ENCODE peak calls at places on chromosomes 16 and 17, in four cellular contexts. M is CD8-positive, alpha-beta memory T cell; S is K562; F is tibial artery. L is an unnamed sample.

GRCh38 chr17:1055751-1056645 is 59.1 kb downstream of the TIMM22 start:
- DNase-seq in M (peak; percentile 9), S (peak; percentile 67), F (peak; percentile 72), L (peak; percentile 65)

GRCh38 chr17:14775761-14776492 is 475.0 kb downstream of the HS3ST3B1 start:
- DNase-seq in M (no peak), S (no peak), F (no peak), L (no peak)

GRCh38 chr17:70060415-70060814 is 14.6 kb upstream of the KCNJ16 start:
- DNase-seq in M (no peak), S (no peak), F (no peak), L (no peak)

GRCh38 chr16:54584121-54584520 is 297.5 kb upstream of the IRX3 start:
- DNase-seq in M (no peak), S (no peak), F (no peak), L (no peak)

GRCh38 chr16:50665128-50665878 is 15.8 kb downstream of the SNX20 start:
- DNase-seq in M (peak; percentile 76), S (peak; percentile 80), F (peak; percentile 66), L (peak; percentile 85)

GRCh38 chr17:45782889-45783592 is 1.1 kb upstream of the CRHR1 start:
- DNase-seq in M (no peak), S (peak; percentile 80), F (no peak), L (peak; percentile 68)

GRCh38 chr17:72488542-72489272 is 367.9 kb downstream of the SOX9 start:
- DNase-seq in M (no peak), S (no peak), F (no peak), L (no peak)

GRCh38 chr16:87713469-87714229 is 52.1 kb downstream of the KLHDC4 start:
- DNase-seq in M (peak; percentile 42), S (no peak), F (no peak), L (no peak)

GRCh38 chr17:29111816-29112499 is 68.2 kb downstream of the MYO18A start:
- DNase-seq in M (peak; percentile 48), S (peak; percentile 71), F (peak; percentile 43), L (peak; percentile 77)

GRCh38 chr17:40355804-40356758 is 8.5 kb downstream of the GJD3 start:
- DNase-seq in M (no peak), S (no peak), F (no peak), L (peak; percentile 54)

GRCh38 chr17:39818282-39819000 is 45.7 kb downstream of the IKZF3 start:
- DNase-seq in M (peak; percentile 18), S (no peak), F (no peak), L (no peak)

GRCh38 chr16:24178496-24178895 is 77.6 kb upstream of the CACNG3 start:
- DNase-seq in M (no peak), S (peak; percentile 37), F (no peak), L (no peak)

GRCh38 chr17:879546-879945 is 97.4 kb downstream of the MRM3 start:
- DNase-seq in M (peak; percentile 51), S (peak; percentile 61), F (peak; percentile 67), L (peak; percentile 78)

GRCh38 chr17:82301300-82301915 is 16.0 kb downstream of the CD7 start:
- DNase-seq in M (no peak), S (no peak), F (no peak), L (no peak)

GRCh38 chr17:8371786-8372185 is 4.7 kb downstream of the KRABD2 start:
- DNase-seq in M (no peak), S (no peak), F (no peak), L (no peak)

GRCh38 chr17:73349138-73349537 is 37.3 kb upstream of the CDC42EP4 start:
- DNase-seq in M (no peak), S (no peak), F (no peak), L (no peak)

GRCh38 chr17:40694584-40694983 is 9.0 kb downstream of the KRT24 start:
- DNase-seq in M (no peak), S (no peak), F (no peak), L (no peak)

GRCh38 chr17:33014751-33015150 is 23.1 kb downstream of the SPACA3 start:
- DNase-seq in M (no peak), S (no peak), F (no peak), L (no peak)

GRCh38 chr16:69888005-69888560 is 63.1 kb upstream of the CLEC18A start:
- DNase-seq in M (no peak), S (no peak), F (no peak), L (no peak)

GRCh38 chr16:5903153-5903552 is 805.6 kb upstream of the EEF2KMT start:
- DNase-seq in M (no peak), S (no peak), F (no peak), L (no peak)

GRCh38 chr17:76179496-76180467 is 38.7 kb upstream of the FOXJ1 start:
- DNase-seq in M (no peak), S (peak; percentile 49), F (no peak), L (no peak)

GRCh38 chr17:16442594-16443389 is 27.4 kb downstream of the TRPV2 start:
- DNase-seq in M (no peak), S (no peak), F (no peak), L (no peak)

GRCh38 chr17:49928126-49928800 is 40.7 kb upstream of the DLX4 start:
- DNase-seq in M (no peak), S (no peak), F (no peak), L (no peak)

GRCh38 chr16:58515871-58516767 is 802 bp downstream of the SETD6 start:
- DNase-seq in M (no peak), S (peak; percentile 68), F (no peak), L (peak; percentile 77)

GRCh38 chr17:48543854-48544355 is 1.0 kb downstream of the HOXB2 start:
- DNase-seq in M (no peak), S (no peak), F (no peak), L (no peak)

GRCh38 chr16:73420244-73421040 is 372.5 kb upstream of the ZFHX3 start:
- DNase-seq in M (no peak), S (no peak), F (no peak), L (no peak)

GRCh38 chr17:38434178-38434665 is 6.0 kb downstream of the ARHGAP23 start:
- DNase-seq in M (no peak), S (no peak), F (no peak), L (no peak)

GRCh38 chr17:46264456-46265198 is 30.3 kb upstream of the LRRC37A start:
- DNase-seq in M (no peak), S (peak; percentile 12), F (no peak), L (no peak)

GRCh38 chr17:78239489-78239931 is 8.1 kb downstream of the TMEM235 start:
- DNase-seq in M (no peak), S (peak; percentile 87), F (no peak), L (no peak)

GRCh38 chr17:78240839-78241238 is 9.4 kb downstream of the TMEM235 start:
- DNase-seq in M (no peak), S (no peak), F (no peak), L (no peak)

GRCh38 chr17:78241277-78242023 is 10.0 kb downstream of the TMEM235 start:
- DNase-seq in M (no peak), S (peak; percentile 95), F (no peak), L (no peak)

GRCh38 chr17:78240012-78240655 is 8.7 kb downstream of the TMEM235 start:
- DNase-seq in M (no peak), S (no peak), F (no peak), L (no peak)

DNA sequence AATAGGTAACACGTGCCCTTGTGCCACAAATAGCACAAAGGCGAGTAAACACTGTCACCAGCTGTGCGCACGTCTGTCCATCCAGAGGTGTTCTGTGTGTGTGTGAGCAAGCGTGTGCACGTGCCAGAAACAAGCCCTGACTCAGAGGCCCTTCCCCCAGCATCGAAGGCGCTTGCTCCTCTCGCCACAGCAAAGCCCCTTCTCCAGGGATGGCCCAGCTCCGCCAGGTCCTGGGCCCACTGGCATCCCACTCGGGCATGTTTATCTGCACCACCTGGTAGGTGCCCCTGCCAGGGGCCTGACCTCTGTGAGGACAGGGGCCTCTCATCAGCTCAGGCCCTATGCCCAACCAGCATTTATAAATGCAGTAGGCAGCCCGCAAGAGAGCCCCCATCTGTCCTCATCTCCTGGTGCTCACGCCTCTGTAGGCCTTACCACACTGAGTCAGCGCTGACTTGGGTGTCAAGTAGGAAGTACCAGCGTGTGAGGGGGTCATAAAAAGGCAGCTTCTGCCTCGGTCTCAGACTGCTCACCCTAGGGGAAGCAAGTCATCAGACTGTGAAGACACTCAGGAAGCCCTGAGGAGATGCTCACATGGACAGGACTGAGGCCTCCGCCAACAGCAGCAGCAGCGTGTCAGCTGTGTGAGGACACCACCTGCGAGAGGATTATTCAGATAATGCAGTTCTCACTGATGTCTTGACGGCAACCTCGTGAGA is 10.8 kb downstream of the TMEM235 start:
- DNase-seq in M (no peak), S (no peak), F (no peak), L (no peak)
- H3K4me3 ChIP-seq in M (no peak overlapping the region), S (no peak overlapping the region), F (no peak overlapping the region), L (no peak overlapping the region)

GRCh38 chr17:74744714-74745547 is 3.5 kb upstream of the NHERF1 start:
- DNase-seq in M (peak; percentile 77), S (peak; percentile 79), F (peak; percentile 86), L (peak; percentile 92)
- H3K4me1 ChIP-seq in M (peaks cover 79% of the 10 kb centered on the region), S (peaks cover 28% of the 10 kb centered on the region), F (peaks cover 18% of the 10 kb centered on the region), L (peaks cover 6% of the 10 kb centered on the region)

GRCh38 chr17:2939714-2940351 is 123.6 kb downstream of the OR1D5 start:
- DNase-seq in M (no peak), S (no peak), F (no peak), L (no peak)
- H3K4me3 ChIP-seq in M (no peak overlapping the region), S (no peak overlapping the region), F (peak overlapping the region; percentile 7), L (no peak overlapping the region)

GRCh38 chr17:57375770-57376181 is 119.5 kb downstream of the MSI2 start:
- DNase-seq in M (no peak), S (no peak), F (no peak), L (no peak)
- H3K4me1 ChIP-seq in M (no peaks in the 10 kb centered on the region), S (peaks cover 47% of the 10 kb centered on the region), F (no peaks in the 10 kb centered on the region), L (peaks cover 35% of the 10 kb centered on the region)

L was measured in psoas muscle.